ENCODE peak calls at places on chromosome 1, in nine cellular contexts. N is stomach; U is NCI-H1105; L is stimulated activated CD4-positive, alpha-beta T cell treated with anti-CD3 and anti-CD28 coated beads, Interleukin-4, amount 100 ng/mL, for 4 hours; Z is activated CD8-positive, alpha-beta T cell treated with anti-CD3 and anti-CD28 coated beads for 36 hours; Y is substantia nigra; G is left cardiac atrium; V is heart right ventricle; D is stimulated activated CD8-positive, alpha-beta memory T cell treated with anti-CD3 and anti-CD28 coated beads, Interleukin-15, amount 100 ng/mL, for 4 hours. E is an unnamed sample.

GRCh38 chr1:117586337-117586736 is 19.5 kb upstream of the TENT5C start:
- DNase-seq in G (no peak), L (no peak), U (no peak), D (no peak), Z (no peak), V (no peak), Y (no peak), N (no peak), E (no peak)

GRCh38 chr1:234040446-234041317 is 136.2 kb downstream of the SLC35F3 start:
- DNase-seq in Y (no peak), Z (no peak), L (no peak), U (no peak), D (no peak), V (no peak), N (no peak), G (no peak), E (no peak)

GRCh38 chr1:9689971-9690381 is 38.4 kb downstream of the PIK3CD start:
- DNase-seq in Y (no peak), D (no peak), L (peak; percentile 23), Z (peak; percentile 59), N (peak; percentile 30), V (peak; percentile 22), U (no peak), G (peak; percentile 45), E (peak; percentile 38)

GRCh38 chr1:153945131-153945794 is 1.3 kb downstream of the DENND4B start:
- DNase-seq in V (peak; percentile 86), D (peak; percentile 55), N (peak; percentile 51), G (peak; percentile 69), U (no peak), L (peak; percentile 62), Z (peak; percentile 94), Y (no peak), E (peak; percentile 69)

GRCh38 chr1:167360120-167360519 is 139.4 kb downstream of the POU2F1 start:
- DNase-seq in Y (no peak), G (no peak), N (no peak), V (no peak), U (no peak), D (no peak), L (no peak), Z (no peak), E (no peak)

GRCh38 chr1:111720977-111721670 is 18.1 kb downstream of the INKA2 start:
- DNase-seq in D (no peak), G (no peak), Z (no peak), V (no peak), L (no peak), U (no peak), N (no peak), Y (no peak), E (no peak)

GRCh38 chr1:53825306-53825705 is 12.8 kb downstream of the NDC1 start:
- DNase-seq in G (no peak), U (no peak), Z (no peak), N (no peak), Y (no peak), V (no peak), L (no peak), D (no peak), E (no peak)

GRCh38 chr1:79448426-79448825 is 441.9 kb upstream of the ADGRL4 start:
- DNase-seq in G (no peak), Z (no peak), Y (no peak), N (no peak), V (no peak), U (no peak), L (no peak), D (no peak), E (no peak)

GRCh38 chr1:205604825-205605544 is 26.8 kb downstream of the ELK4 start:
- DNase-seq in Y (no peak), G (no peak), V (no peak), N (no peak), L (no peak), Z (no peak), U (no peak), D (no peak), E (no peak)

GRCh38 chr1:3530931-3531818 is 76.7 kb downstream of the ARHGEF16 start:
- DNase-seq in L (peak; percentile 78), V (peak; percentile 77), Y (no peak), Z (peak; percentile 79), U (peak; percentile 85), D (peak; percentile 50), N (peak; percentile 85), G (peak; percentile 84), E (peak; percentile 82)

GRCh38 chr1:186272486-186272885 is 102.6 kb downstream of the TPR start:
- DNase-seq in Z (no peak), G (no peak), V (no peak), U (no peak), L (no peak), D (no peak), Y (no peak), N (no peak), E (no peak)

GRCh38 chr1:180934563-180934962 is 21.9 kb downstream of the KIAA1614 start:
- DNase-seq in Z (no peak), G (no peak), N (no peak), D (no peak), U (no peak), V (no peak), L (no peak), Y (no peak), E (no peak)

GRCh38 chr1:166379447-166379846 is 212.6 kb upstream of the FAM78B start:
- DNase-seq in N (no peak), D (no peak), U (no peak), Y (no peak), L (no peak), Z (no peak), V (peak; percentile 72), G (peak; percentile 49), E (peak; percentile 34)

GRCh38 chr1:42419449-42419848 is 36.4 kb downstream of the ZMYND12 start:
- DNase-seq in Y (no peak), N (no peak), V (peak; percentile 82), Z (no peak), G (peak; percentile 73), D (no peak), L (no peak), U (peak; percentile 25), E (peak; percentile 75)

GRCh38 chr1:20141466-20141865 is 2.3 kb downstream of the PLA2G2F start:
- DNase-seq in D (no peak), V (no peak), U (no peak), G (no peak), L (no peak), Z (no peak), N (no peak), Y (no peak), E (no peak)

GRCh38 chr1:37399830-37400790 is 74.3 kb upstream of the ZC3H12A start:
- DNase-seq in Y (no peak), L (no peak), Z (no peak), V (no peak), U (no peak), D (no peak), G (no peak), N (no peak), E (no peak)

GRCh38 chr1:152419917-152420316 is 5.9 kb upstream of the CRNN start:
- DNase-seq in L (no peak), Z (no peak), N (no peak), V (no peak), Y (no peak), D (no peak), G (no peak), U (no peak), E (no peak)

GRCh38 chr1:53377438-53377841 is 49.6 kb upstream of the LRP8 start:
- DNase-seq in U (no peak), Y (no peak), V (no peak), L (no peak), Z (no peak), D (no peak), N (peak; percentile 17), G (no peak), E (no peak)

GRCh38 chr1:154557939-154558609 is 388 bp downstream of the UBE2Q1 start:
- DNase-seq in G (peak; percentile 70), L (peak; percentile 40), D (peak; percentile 6), Y (no peak), V (peak; percentile 50), N (peak; percentile 58), Z (peak; percentile 45), U (no peak), E (peak; percentile 66)

E was measured in left ventricle myocardium inferior.